ENCODE peak calls at places on chromosome 18, in nine cellular contexts. One of them, this sample, is unnamed.

GRCh38 chr18:26133652-26134051 is at the start of gene PSMA8:
- DNase-seq in HFF-Myc: no peak
- DNase-seq in GM12864: no peak
- DNase-seq in cardiac fibroblast: no peak
- DNase-seq in fibroblast of lung: no peak
- DNase-seq in CD8-positive, alpha-beta T cell: peak
- DNase-seq in coronary artery: no peak
- DNase-seq in fibroblast of villous mesenchyme: peak
- DNase-seq in HL-60: no peak
- DNase-seq in this sample: no peak

GRCh38 chr18:55246278-55246677 is 287.0 kb upstream of the CCDC68 start:
- DNase-seq in HFF-Myc: no peak
- DNase-seq in GM12864: no peak
- DNase-seq in cardiac fibroblast: no peak
- DNase-seq in fibroblast of lung: no peak
- DNase-seq in CD8-positive, alpha-beta T cell: no peak
- DNase-seq in coronary artery: no peak
- DNase-seq in fibroblast of villous mesenchyme: no peak
- DNase-seq in HL-60: no peak
- DNase-seq in this sample: no peak

GRCh38 chr18:45688834-45689233 is 35.1 kb upstream of the SLC14A1 start:
- DNase-seq in HFF-Myc: no peak
- DNase-seq in GM12864: no peak
- DNase-seq in cardiac fibroblast: no peak
- DNase-seq in fibroblast of lung: no peak
- DNase-seq in CD8-positive, alpha-beta T cell: peak
- DNase-seq in coronary artery: peak
- DNase-seq in fibroblast of villous mesenchyme: no peak
- DNase-seq in HL-60: no peak
- DNase-seq in this sample: no peak

GRCh38 chr18:3060667-3061580 is 48.0 kb upstream of the LPIN2 start:
- DNase-seq in HFF-Myc: no peak
- DNase-seq in GM12864: no peak
- DNase-seq in cardiac fibroblast: no peak
- DNase-seq in fibroblast of lung: no peak
- DNase-seq in CD8-positive, alpha-beta T cell: peak
- DNase-seq in coronary artery: no peak
- DNase-seq in fibroblast of villous mesenchyme: no peak
- DNase-seq in HL-60: no peak
- DNase-seq in this sample: no peak

GRCh38 chr18:34767601-34768027 is 57.5 kb downstream of the DTNA start:
- DNase-seq in HFF-Myc: no peak
- DNase-seq in GM12864: no peak
- DNase-seq in cardiac fibroblast: peak
- DNase-seq in fibroblast of lung: peak
- DNase-seq in CD8-positive, alpha-beta T cell: no peak
- DNase-seq in coronary artery: no peak
- DNase-seq in fibroblast of villous mesenchyme: peak
- DNase-seq in HL-60: no peak
- DNase-seq in this sample: peak

GRCh38 chr18:69785466-69785865 is 162.2 kb downstream of the CD226 start:
- DNase-seq in HFF-Myc: no peak
- DNase-seq in GM12864: no peak
- DNase-seq in cardiac fibroblast: peak
- DNase-seq in fibroblast of lung: no peak
- DNase-seq in CD8-positive, alpha-beta T cell: no peak
- DNase-seq in coronary artery: no peak
- DNase-seq in fibroblast of villous mesenchyme: no peak
- DNase-seq in HL-60: no peak
- DNase-seq in this sample: peak

GRCh38 chr18:70671889-70672551 is 383.2 kb downstream of the SOCS6 start:
- DNase-seq in HFF-Myc: no peak
- DNase-seq in GM12864: no peak
- DNase-seq in cardiac fibroblast: no peak
- DNase-seq in fibroblast of lung: no peak
- DNase-seq in CD8-positive, alpha-beta T cell: peak
- DNase-seq in coronary artery: no peak
- DNase-seq in fibroblast of villous mesenchyme: no peak
- DNase-seq in HL-60: no peak
- DNase-seq in this sample: no peak

GRCh38 chr18:74834424-74835309 is 237.0 kb downstream of the ZNF407 start:
- DNase-seq in HFF-Myc: no peak
- DNase-seq in GM12864: no peak
- DNase-seq in cardiac fibroblast: peak
- DNase-seq in fibroblast of lung: no peak
- DNase-seq in CD8-positive, alpha-beta T cell: no peak
- DNase-seq in coronary artery: no peak
- DNase-seq in fibroblast of villous mesenchyme: no peak
- DNase-seq in HL-60: no peak
- DNase-seq in this sample: no peak

GRCh38 chr18:47750889-47751423 is 179.5 kb downstream of the SMAD2 start:
- DNase-seq in HFF-Myc: no peak
- DNase-seq in GM12864: no peak
- DNase-seq in cardiac fibroblast: no peak
- DNase-seq in fibroblast of lung: no peak
- DNase-seq in CD8-positive, alpha-beta T cell: no peak
- DNase-seq in coronary artery: no peak
- DNase-seq in fibroblast of villous mesenchyme: no peak
- DNase-seq in HL-60: no peak
- DNase-seq in this sample: no peak

GRCh38 chr18:47748093-47748796 is 182.2 kb downstream of the SMAD2 start:
- DNase-seq in HFF-Myc: no peak
- DNase-seq in GM12864: no peak
- DNase-seq in cardiac fibroblast: no peak
- DNase-seq in fibroblast of lung: no peak
- DNase-seq in CD8-positive, alpha-beta T cell: no peak
- DNase-seq in coronary artery: no peak
- DNase-seq in fibroblast of villous mesenchyme: no peak
- DNase-seq in HL-60: no peak
- DNase-seq in this sample: no peak

GRCh38 chr18:47746615-47747014 is 183.8 kb downstream of the SMAD2 start:
- DNase-seq in HFF-Myc: no peak
- DNase-seq in GM12864: no peak
- DNase-seq in cardiac fibroblast: no peak
- DNase-seq in fibroblast of lung: no peak
- DNase-seq in CD8-positive, alpha-beta T cell: no peak
- DNase-seq in coronary artery: no peak
- DNase-seq in fibroblast of villous mesenchyme: no peak
- DNase-seq in HL-60: no peak
- DNase-seq in this sample: no peak

GRCh38 chr18:47747260-47747795 is 183.1 kb downstream of the SMAD2 start:
- DNase-seq in HFF-Myc: no peak
- DNase-seq in GM12864: no peak
- DNase-seq in cardiac fibroblast: no peak
- DNase-seq in fibroblast of lung: no peak
- DNase-seq in CD8-positive, alpha-beta T cell: no peak
- DNase-seq in coronary artery: no peak
- DNase-seq in fibroblast of villous mesenchyme: no peak
- DNase-seq in HL-60: no peak
- DNase-seq in this sample: no peak

DNA sequence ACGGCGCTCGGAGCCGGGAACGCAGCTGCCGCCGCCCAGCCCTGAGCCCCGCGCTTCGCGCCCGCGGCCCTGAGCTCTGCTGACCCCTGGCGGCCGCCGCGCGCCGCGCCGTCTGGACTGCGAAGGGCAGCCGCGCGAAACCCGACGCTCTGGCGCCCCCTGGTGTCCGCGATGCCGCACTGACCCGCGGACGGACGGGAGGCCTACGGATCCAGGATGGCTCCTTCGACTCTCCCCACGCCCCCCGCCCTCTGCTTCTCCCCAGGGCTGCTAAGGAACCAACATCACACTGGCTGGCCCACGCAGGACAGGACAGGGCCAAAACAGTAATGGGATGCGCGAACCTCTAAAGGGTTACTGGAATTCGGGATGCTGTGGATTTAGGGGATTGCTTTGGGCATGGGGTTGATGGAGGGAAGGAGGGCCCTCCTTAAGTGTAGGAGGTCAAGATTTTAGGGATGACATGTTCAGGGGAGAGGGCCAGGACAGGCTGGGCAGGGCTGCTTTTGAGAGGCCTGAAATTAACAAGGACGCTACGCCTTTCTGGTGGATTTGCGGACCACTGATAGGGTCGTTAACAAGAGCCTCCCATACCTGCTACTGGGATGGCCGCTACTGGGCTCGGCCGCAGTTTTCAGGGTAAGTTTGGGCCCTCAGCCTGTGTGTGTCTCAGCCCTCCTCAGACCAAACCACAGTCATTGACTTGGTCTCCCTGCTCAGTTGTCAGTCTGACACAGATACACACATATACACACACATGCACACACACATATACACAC is 181.1 kb downstream of the SMAD2 start:
- DNase-seq in HFF-Myc: no peak
- DNase-seq in GM12864: no peak
- DNase-seq in cardiac fibroblast: peak
- DNase-seq in fibroblast of lung: peak
- DNase-seq in CD8-positive, alpha-beta T cell: peak
- DNase-seq in coronary artery: no peak
- DNase-seq in fibroblast of villous mesenchyme: peak
- DNase-seq in HL-60: peak
- DNase-seq in this sample: peak
- H3K4me3 ChIP-seq in HFF-Myc: no peak
- H3K4me3 ChIP-seq in GM12864: no peak
- H3K4me3 ChIP-seq in cardiac fibroblast: peak
- H3K4me3 ChIP-seq in fibroblast of lung: peak
- H3K4me3 ChIP-seq in CD8-positive, alpha-beta T cell: peak
- H3K4me3 ChIP-seq in coronary artery: peak
- H3K4me3 ChIP-seq in fibroblast of villous mesenchyme: peak
- H3K4me3 ChIP-seq in HL-60: no peak
- H3K4me3 ChIP-seq in this sample: peak

GRCh38 chr18:13730486-13730885 is 4.0 kb downstream of the RNMT start:
- DNase-seq in HFF-Myc: no peak
- DNase-seq in GM12864: no peak
- DNase-seq in cardiac fibroblast: no peak
- DNase-seq in fibroblast of lung: no peak
- DNase-seq in CD8-positive, alpha-beta T cell: no peak
- DNase-seq in coronary artery: no peak
- DNase-seq in fibroblast of villous mesenchyme: no peak
- DNase-seq in HL-60: no peak
- DNase-seq in this sample: no peak

GRCh38 chr18:13726972-13727331 is 479 bp downstream of the RNMT start:
- DNase-seq in HFF-Myc: no peak
- DNase-seq in GM12864: peak
- DNase-seq in cardiac fibroblast: peak
- DNase-seq in fibroblast of lung: no peak
- DNase-seq in CD8-positive, alpha-beta T cell: no peak
- DNase-seq in coronary artery: no peak
- DNase-seq in fibroblast of villous mesenchyme: peak
- DNase-seq in HL-60: no peak
- DNase-seq in this sample: no peak

GRCh38 chr18:13725566-13726227 is 661 bp downstream of the FAM210A start:
- DNase-seq in HFF-Myc: no peak
- DNase-seq in GM12864: peak
- DNase-seq in cardiac fibroblast: peak
- DNase-seq in fibroblast of lung: peak
- DNase-seq in CD8-positive, alpha-beta T cell: peak
- DNase-seq in coronary artery: no peak
- DNase-seq in fibroblast of villous mesenchyme: peak
- DNase-seq in HL-60: peak
- DNase-seq in this sample: no peak

DNA sequence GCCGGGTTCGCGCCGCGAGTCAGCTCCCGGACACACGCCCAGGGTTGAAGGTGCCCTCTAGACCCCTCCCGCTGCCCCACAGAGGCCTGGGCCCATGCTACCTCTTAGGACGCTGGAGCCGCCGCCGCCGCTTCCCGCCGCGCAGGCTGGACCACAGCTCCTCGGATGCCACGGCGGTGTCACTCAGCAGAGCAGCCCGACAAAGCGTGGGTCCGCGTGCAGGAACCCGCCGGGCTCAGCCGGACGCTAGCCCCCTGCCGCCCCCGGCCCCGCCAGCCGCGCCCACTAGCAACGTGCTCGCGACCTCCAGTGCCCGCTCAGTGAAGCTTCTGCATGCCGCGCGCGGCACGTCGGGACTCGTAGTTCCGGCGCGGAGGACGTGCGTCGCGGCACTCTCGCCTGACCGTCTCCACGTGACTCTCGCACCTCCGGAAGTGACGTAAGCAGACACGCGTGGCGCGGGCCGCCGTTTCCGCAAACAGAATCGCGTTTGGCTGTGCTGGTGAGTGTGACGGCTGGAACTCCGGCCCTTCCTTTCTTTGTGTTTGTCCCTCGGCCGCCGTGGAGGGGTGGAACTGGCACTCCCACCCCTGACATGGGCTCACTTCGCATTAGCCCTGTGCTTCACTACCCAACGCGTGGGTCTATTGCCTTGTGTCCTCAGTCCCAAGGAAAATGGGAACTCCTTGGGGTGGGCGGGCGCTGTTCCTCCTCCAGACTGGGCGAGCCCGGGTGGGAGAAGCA is at the start of the genes FAM210A and RNMT:
- DNase-seq in HFF-Myc: peak
- DNase-seq in GM12864: peak
- DNase-seq in cardiac fibroblast: peak
- DNase-seq in fibroblast of lung: peak
- DNase-seq in CD8-positive, alpha-beta T cell: peak
- DNase-seq in coronary artery: peak
- DNase-seq in fibroblast of villous mesenchyme: peak
- DNase-seq in HL-60: peak
- DNase-seq in this sample: peak
- TF ChIP-seq CTCF in HFF-Myc: no peak
- TF ChIP-seq CTCF in GM12864: no peak
- TF ChIP-seq CTCF in cardiac fibroblast: no peak
- TF ChIP-seq CTCF in fibroblast of lung: no peak
- TF ChIP-seq CTCF in CD8-positive, alpha-beta T cell: no peak
- TF ChIP-seq CTCF in coronary artery: no peak
- TF ChIP-seq CTCF in fibroblast of villous mesenchyme: peak
- TF ChIP-seq CTCF in HL-60: no peak
- TF ChIP-seq CTCF in this sample: no peak

GRCh38 chr18:79634593-79634992 is 45.0 kb upstream of the CTDP1 start:
- DNase-seq in HFF-Myc: no peak
- DNase-seq in GM12864: no peak
- DNase-seq in cardiac fibroblast: peak
- DNase-seq in fibroblast of lung: no peak
- DNase-seq in CD8-positive, alpha-beta T cell: peak
- DNase-seq in coronary artery: peak
- DNase-seq in fibroblast of villous mesenchyme: no peak
- DNase-seq in HL-60: no peak
- DNase-seq in this sample: no peak
- H3K4me3 ChIP-seq in HFF-Myc: no peak
- H3K4me3 ChIP-seq in GM12864: no peak
- H3K4me3 ChIP-seq in cardiac fibroblast: no peak
- H3K4me3 ChIP-seq in fibroblast of lung: no peak
- H3K4me3 ChIP-seq in CD8-positive, alpha-beta T cell: no peak
- H3K4me3 ChIP-seq in coronary artery: no peak
- H3K4me3 ChIP-seq in fibroblast of villous mesenchyme: no peak
- H3K4me3 ChIP-seq in HL-60: no peak
- H3K4me3 ChIP-seq in this sample: no peak

DNA sequence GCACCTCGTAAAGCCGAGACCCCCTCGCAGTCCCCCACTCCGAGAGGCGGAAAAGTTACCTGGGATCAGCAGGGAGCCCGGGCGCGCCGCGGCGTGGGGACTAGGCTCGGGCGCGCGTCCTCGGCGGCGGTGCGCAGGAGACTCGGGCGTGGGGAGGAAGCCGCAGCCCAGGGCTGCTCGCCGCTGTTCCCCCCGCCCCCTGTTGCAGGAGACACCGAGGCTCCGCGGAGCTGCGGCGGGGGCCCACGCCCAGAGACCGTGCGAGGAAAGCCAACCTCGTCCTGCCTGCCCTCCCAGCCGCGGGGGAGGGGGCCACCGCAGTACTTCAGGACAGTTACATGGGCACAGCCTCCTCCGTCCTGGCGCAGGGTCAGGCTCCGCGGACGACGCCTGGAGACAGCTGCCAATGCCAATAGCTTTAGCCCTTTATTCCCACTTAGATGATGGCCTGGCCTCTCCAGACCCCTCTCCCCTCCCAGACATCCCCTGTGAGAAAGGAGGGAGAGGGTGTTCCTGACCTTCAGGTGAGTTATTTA is at the start of gene EPB41L3:
- DNase-seq in HFF-Myc: no peak
- DNase-seq in GM12864: no peak
- DNase-seq in cardiac fibroblast: peak
- DNase-seq in fibroblast of lung: peak
- DNase-seq in CD8-positive, alpha-beta T cell: no peak
- DNase-seq in coronary artery: peak
- DNase-seq in fibroblast of villous mesenchyme: no peak
- DNase-seq in HL-60: peak
- DNase-seq in this sample: peak
- TF ChIP-seq CTCF in HFF-Myc: no peak
- TF ChIP-seq CTCF in GM12864: no peak
- TF ChIP-seq CTCF in cardiac fibroblast: no peak
- TF ChIP-seq CTCF in fibroblast of lung: no peak
- TF ChIP-seq CTCF in CD8-positive, alpha-beta T cell: no peak
- TF ChIP-seq CTCF in coronary artery: no peak
- TF ChIP-seq CTCF in fibroblast of villous mesenchyme: no peak
- TF ChIP-seq CTCF in HL-60: no peak
- TF ChIP-seq CTCF in this sample: no peak